ENCODE peak calls at places on chromosome 14, in four cellular contexts. G is fibroblast of gingiva, S is Right ventricle myocardium superior, C is posterior cingulate gyrus. Z is an unnamed sample.

GRCh38 chr14:100405752-100406455 is 82.8 kb downstream of the SLC25A47 start:
- DNase-seq in G (no peak), S (no peak), C (no peak), Z (no peak)

GRCh38 chr14:106024983-106025604 is 498.7 kb downstream of the TMEM121 start:
- DNase-seq in G (no peak), S (no peak), C (no peak), Z (no peak)

GRCh38 chr14:61570188-61570960 is 124.9 kb upstream of the HIF1A start:
- DNase-seq in G (no peak), S (no peak), C (no peak), Z (no peak)

GRCh38 chr14:49497725-49498348 is 88.3 kb downstream of the RPS29 start:
- DNase-seq in G (peak), S (no peak), C (no peak), Z (no peak)

GRCh38 chr14:105199093-105199492 is 18.0 kb upstream of the NUDT14 start:
- DNase-seq in G (no peak), S (peak), C (no peak), Z (no peak)

GRCh38 chr14:52299692-52300278 is 14.3 kb upstream of the PTGER2 start:
- DNase-seq in G (peak), S (no peak), C (no peak), Z (no peak)

GRCh38 chr14:79408696-79409095 is 802.6 kb downstream of the DIO2 start:
- DNase-seq in G (no peak), S (no peak), C (no peak), Z (no peak)

GRCh38 chr14:51219473-51220448 is 20.3 kb upstream of the TMX1 start:
- DNase-seq in G (peak), S (no peak), C (no peak), Z (no peak)

GRCh38 chr14:69270795-69271708 is 11.1 kb downstream of the GALNT16 start:
- DNase-seq in G (no peak), S (peak), C (no peak), Z (peak)

GRCh38 chr14:84323963-84324362 is 1206.0 kb upstream of the FLRT2 start:
- DNase-seq in G (no peak), S (no peak), C (no peak), Z (no peak)

GRCh38 chr14:83133986-83134664 is 1600.5 kb upstream of the SEL1L start:
- DNase-seq in G (no peak), S (no peak), C (no peak), Z (no peak)

GRCh38 chr14:87508333-87508732 is 484.6 kb downstream of the GALC start:
- DNase-seq in G (no peak), S (no peak), C (no peak), Z (no peak)

GRCh38 chr14:100644784-100645183 is 57.6 kb upstream of the BEGAIN start:
- DNase-seq in G (no peak), S (no peak), C (no peak), Z (no peak)

GRCh38 chr14:76473381-76474263 is 97.7 kb downstream of the ESRRB start:
- DNase-seq in G (no peak), S (peak), C (no peak), Z (no peak)

GRCh38 chr14:99619873-99620834 is 16.1 kb upstream of the CCDC85C start:
- DNase-seq in G (no peak), S (no peak), C (no peak), Z (no peak)

Z was measured in substantia nigra.